ENCODE peak calls at places on chromosomes 13 and 19, in five cellular contexts. N, Q, G, V and Z are unnamed samples.

GRCh38 chr19:55301459-55302331 is 17.9 kb downstream of the BRSK1 start:
- DNase-seq in N (peak), Q (peak), G (peak), V (peak), Z (peak)

GRCh38 chr19:19338082-19338481 is 17.5 kb downstream of the MAU2 start:
- DNase-seq in N (no peak), Q (no peak), G (no peak), V (no peak), Z (no peak)

GRCh38 chr13:67101730-67102467 is 128.2 kb downstream of the PCDH9 start:
- DNase-seq in N (no peak), Q (no peak), G (no peak), V (no peak), Z (no peak)

GRCh38 chr13:107764012-107764411 is 451.3 kb downstream of the LIG4 start:
- DNase-seq in N (no peak), Q (no peak), G (no peak), V (no peak), Z (no peak)

GRCh38 chr19:15934332-15935078 is at the start of gene CYP4F11:
- DNase-seq in N (peak), Q (no peak), G (no peak), V (peak), Z (no peak)

GRCh38 chr19:45715139-45715538 is 15.6 kb downstream of the FBXO46 start:
- DNase-seq in N (no peak), Q (no peak), G (no peak), V (no peak), Z (no peak)

GRCh38 chr19:58584498-58585441 is 11.6 kb upstream of the MZF1 start:
- DNase-seq in N (no peak), Q (no peak), G (no peak), V (no peak), Z (no peak)

GRCh38 chr19:38837656-38838121 is 6.1 kb upstream of the ECH1 start:
- DNase-seq in N (no peak), Q (no peak), G (no peak), V (no peak), Z (no peak)

GRCh38 chr13:113554333-113554700 is 30.2 kb upstream of the TFDP1 start:
- DNase-seq in N (no peak), Q (no peak), G (no peak), V (no peak), Z (no peak)

GRCh38 chr19:38078302-38078930 is 145.6 kb downstream of the DPF1 start:
- DNase-seq in N (no peak), Q (no peak), G (no peak), V (peak), Z (no peak)